ENCODE peak calls at places on chromosomes 1 and 21, in five cellular contexts. One of them, this sample, is unnamed.

GRCh38 chr1:9787702-9788101 is 36.1 kb downstream of the CLSTN1 start:
- DNase-seq in ascending aorta: no peak
- DNase-seq in right lobe of liver: no peak
- DNase-seq in Panc1: no peak
- DNase-seq in esophagus squamous epithelium: no peak
- DNase-seq in this sample: no peak

GRCh38 chr1:215054266-215054665 is 28.3 kb upstream of the KCNK2 start:
- DNase-seq in ascending aorta: no peak
- DNase-seq in right lobe of liver: no peak
- DNase-seq in Panc1: no peak
- DNase-seq in esophagus squamous epithelium: no peak
- DNase-seq in this sample: no peak

GRCh38 chr1:156467906-156468305 is 32.7 kb downstream of the MEF2D start:
- DNase-seq in ascending aorta: no peak
- DNase-seq in right lobe of liver: no peak
- DNase-seq in Panc1: no peak
- DNase-seq in esophagus squamous epithelium: no peak
- DNase-seq in this sample: no peak

GRCh38 chr1:56627636-56628039 is 17.5 kb upstream of the PRKAA2 start:
- DNase-seq in ascending aorta: no peak
- DNase-seq in right lobe of liver: no peak
- DNase-seq in Panc1: peak; percentile 90
- DNase-seq in esophagus squamous epithelium: no peak
- DNase-seq in this sample: no peak

GRCh38 chr1:40004857-40005256 is 35.7 kb upstream of the CAP1 start:
- DNase-seq in ascending aorta: no peak
- DNase-seq in right lobe of liver: no peak
- DNase-seq in Panc1: no peak
- DNase-seq in esophagus squamous epithelium: no peak
- DNase-seq in this sample: no peak

GRCh38 chr1:89068291-89068690 is 3.3 kb upstream of the GBP1 start:
- DNase-seq in ascending aorta: no peak
- DNase-seq in right lobe of liver: peak; percentile 89
- DNase-seq in Panc1: no peak
- DNase-seq in esophagus squamous epithelium: no peak
- DNase-seq in this sample: peak; percentile 35

GRCh38 chr1:110380667-110381283 is 10.1 kb downstream of the SLC16A4 start:
- DNase-seq in ascending aorta: no peak
- DNase-seq in right lobe of liver: no peak
- DNase-seq in Panc1: no peak
- DNase-seq in esophagus squamous epithelium: no peak
- DNase-seq in this sample: no peak

GRCh38 chr1:207240325-207241095 is 81.0 kb upstream of the CD55 start:
- DNase-seq in ascending aorta: no peak
- DNase-seq in right lobe of liver: no peak
- DNase-seq in Panc1: no peak
- DNase-seq in esophagus squamous epithelium: no peak
- DNase-seq in this sample: peak; percentile 40

GRCh38 chr1:203764105-203765028 is 616 bp upstream of the LAX1 start:
- DNase-seq in ascending aorta: no peak
- DNase-seq in right lobe of liver: no peak
- DNase-seq in Panc1: no peak
- DNase-seq in esophagus squamous epithelium: no peak
- DNase-seq in this sample: no peak

GRCh38 chr1:237287876-237288517 is 246.0 kb downstream of the RYR2 start:
- DNase-seq in ascending aorta: no peak
- DNase-seq in right lobe of liver: no peak
- DNase-seq in Panc1: no peak
- DNase-seq in esophagus squamous epithelium: no peak
- DNase-seq in this sample: no peak

GRCh38 chr1:247551716-247552115 is 2.8 kb downstream of the GCSAML start:
- DNase-seq in ascending aorta: no peak
- DNase-seq in right lobe of liver: no peak
- DNase-seq in Panc1: no peak
- DNase-seq in esophagus squamous epithelium: no peak
- DNase-seq in this sample: no peak

GRCh38 chr1:47578026-47578861 is 140.4 kb downstream of the FOXD2 start:
- DNase-seq in ascending aorta: no peak
- DNase-seq in right lobe of liver: no peak
- DNase-seq in Panc1: no peak
- DNase-seq in esophagus squamous epithelium: no peak
- DNase-seq in this sample: no peak

GRCh38 chr1:68188060-68188538 is 44.2 kb downstream of the WLS start:
- DNase-seq in ascending aorta: no peak
- DNase-seq in right lobe of liver: no peak
- DNase-seq in Panc1: no peak
- DNase-seq in esophagus squamous epithelium: no peak
- DNase-seq in this sample: no peak

GRCh38 chr1:193417420-193417819 is 231.0 kb upstream of the B3GALT2 start:
- DNase-seq in ascending aorta: no peak
- DNase-seq in right lobe of liver: no peak
- DNase-seq in Panc1: no peak
- DNase-seq in esophagus squamous epithelium: no peak
- DNase-seq in this sample: no peak

GRCh38 chr1:87151500-87152421 is 176.9 kb upstream of the LMO4 start:
- DNase-seq in ascending aorta: no peak
- DNase-seq in right lobe of liver: peak; percentile 72
- DNase-seq in Panc1: no peak
- DNase-seq in esophagus squamous epithelium: no peak
- DNase-seq in this sample: no peak

GRCh38 chr1:159854693-159855192 is 7.7 kb downstream of the VSIG8 start:
- DNase-seq in ascending aorta: peak; percentile 32
- DNase-seq in right lobe of liver: peak; percentile 79
- DNase-seq in Panc1: no peak
- DNase-seq in esophagus squamous epithelium: peak; percentile 35
- DNase-seq in this sample: no peak

GRCh38 chr1:214862421-214862820 is 220.1 kb upstream of the KCNK2 start:
- DNase-seq in ascending aorta: no peak
- DNase-seq in right lobe of liver: no peak
- DNase-seq in Panc1: no peak
- DNase-seq in esophagus squamous epithelium: no peak
- DNase-seq in this sample: no peak

GRCh38 chr1:183896466-183897026 is 91.6 kb downstream of the RGL1 start:
- DNase-seq in ascending aorta: no peak
- DNase-seq in right lobe of liver: no peak
- DNase-seq in Panc1: no peak
- DNase-seq in esophagus squamous epithelium: no peak
- DNase-seq in this sample: no peak

GRCh38 chr1:93690921-93691789 is 9.5 kb upstream of the BCAR3 start:
- DNase-seq in ascending aorta: no peak
- DNase-seq in right lobe of liver: no peak
- DNase-seq in Panc1: no peak
- DNase-seq in esophagus squamous epithelium: no peak
- DNase-seq in this sample: no peak

GRCh38 chr21:46637952-46638746 is 2.7 kb downstream of the PRMT2 start:
- DNase-seq in ascending aorta: no peak
- DNase-seq in right lobe of liver: no peak
- DNase-seq in Panc1: no peak
- DNase-seq in esophagus squamous epithelium: no peak
- DNase-seq in this sample: no peak
- H3K4me3 ChIP-seq in ascending aorta: peak overlapping the region; percentile 69
- H3K4me3 ChIP-seq in right lobe of liver: no peak overlapping the region
- H3K4me3 ChIP-seq in Panc1: no peak overlapping the region
- H3K4me3 ChIP-seq in esophagus squamous epithelium: no peak overlapping the region
- H3K4me3 ChIP-seq in this sample: no peak overlapping the region

GRCh38 chr1:29828526-29829447 is 592.5 kb downstream of the PTPRU start:
- DNase-seq in ascending aorta: no peak
- DNase-seq in right lobe of liver: no peak
- DNase-seq in Panc1: no peak
- DNase-seq in esophagus squamous epithelium: no peak
- DNase-seq in this sample: no peak
- TF ChIP-seq CTCF in ascending aorta: no peak
- TF ChIP-seq CTCF in right lobe of liver: no peak
- TF ChIP-seq CTCF in Panc1: no peak
- TF ChIP-seq CTCF in esophagus squamous epithelium: no peak
- TF ChIP-seq CTCF in this sample: no peak

DNA sequence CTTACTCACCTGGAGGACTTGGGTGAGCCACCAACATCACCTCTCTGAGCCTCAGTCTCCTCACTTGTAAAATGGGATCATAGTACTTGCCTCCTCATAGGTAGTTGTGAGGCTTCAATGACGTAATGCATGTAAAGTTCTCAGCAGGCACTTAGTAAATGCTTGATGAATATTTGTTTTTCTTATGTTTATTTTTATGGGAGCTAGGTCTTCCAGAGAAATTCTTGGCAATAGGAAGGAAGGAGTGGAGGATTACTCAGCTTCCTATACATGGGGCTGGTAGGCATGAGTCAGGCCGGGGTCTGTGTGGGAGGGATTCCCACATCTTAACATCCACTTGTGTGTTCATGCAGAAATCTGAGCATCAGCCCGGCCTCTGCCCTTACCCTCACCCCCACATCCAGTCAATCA is 95.4 kb upstream of the USP24 start:
- DNase-seq in ascending aorta: no peak
- DNase-seq in right lobe of liver: no peak
- DNase-seq in Panc1: peak; percentile 70
- DNase-seq in esophagus squamous epithelium: no peak
- DNase-seq in this sample: peak; percentile 42
- H3K4me3 ChIP-seq in ascending aorta: no peak overlapping the region
- H3K4me3 ChIP-seq in right lobe of liver: no peak overlapping the region
- H3K4me3 ChIP-seq in Panc1: no peak overlapping the region
- H3K4me3 ChIP-seq in esophagus squamous epithelium: no peak overlapping the region
- H3K4me3 ChIP-seq in this sample: no peak overlapping the region

GRCh38 chr1:217393901-217394300 is 237.0 kb downstream of the GPATCH2 start:
- DNase-seq in ascending aorta: no peak
- DNase-seq in right lobe of liver: no peak
- DNase-seq in Panc1: no peak
- DNase-seq in esophagus squamous epithelium: no peak
- DNase-seq in this sample: no peak
- TF ChIP-seq CTCF in ascending aorta: no peak
- TF ChIP-seq CTCF in right lobe of liver: no peak
- TF ChIP-seq CTCF in Panc1: peak; percentile 32
- TF ChIP-seq CTCF in esophagus squamous epithelium: no peak
- TF ChIP-seq CTCF in this sample: peak; percentile 59

DNA sequence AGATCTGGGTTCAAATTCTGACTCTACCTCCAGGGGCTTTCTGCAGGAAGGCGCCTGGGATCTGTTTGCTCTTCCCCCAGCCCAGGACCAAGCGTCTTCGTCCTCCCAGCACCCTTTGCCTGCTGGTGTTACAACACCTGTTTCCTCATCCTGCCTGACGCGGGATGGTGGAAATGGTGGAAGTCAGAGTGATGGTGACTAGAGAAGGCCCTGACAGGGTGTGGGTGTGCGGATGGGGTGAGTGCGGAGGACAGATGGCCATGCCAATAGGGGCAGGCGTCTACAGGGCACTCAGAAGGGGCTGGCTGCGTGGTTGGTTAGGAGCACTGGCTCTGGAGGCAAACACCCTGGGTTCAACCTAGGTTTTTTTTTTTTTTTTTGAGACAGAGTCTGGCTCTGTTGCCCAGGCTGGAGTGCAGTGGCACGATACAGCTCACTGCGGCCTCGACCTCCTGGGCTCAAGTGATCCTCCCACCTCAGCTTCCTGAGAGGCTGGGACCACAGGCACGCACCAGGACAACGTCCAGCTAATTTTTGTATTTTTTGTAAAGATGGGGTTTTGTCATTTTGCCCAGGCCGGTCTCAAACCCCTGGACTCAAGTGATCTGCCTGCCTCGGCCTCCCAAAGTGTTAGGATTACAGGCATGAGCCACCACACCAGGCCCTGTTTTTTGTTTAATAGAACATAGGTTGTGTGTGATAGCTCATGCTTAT is 1.5 kb downstream of the THEMIS2 start:
- DNase-seq in ascending aorta: no peak
- DNase-seq in right lobe of liver: no peak
- DNase-seq in Panc1: no peak
- DNase-seq in esophagus squamous epithelium: no peak
- DNase-seq in this sample: no peak
- H3K4me3 ChIP-seq in ascending aorta: peak overlapping the region; percentile 83
- H3K4me3 ChIP-seq in right lobe of liver: peak overlapping the region; percentile 60
- H3K4me3 ChIP-seq in Panc1: no peak overlapping the region
- H3K4me3 ChIP-seq in esophagus squamous epithelium: peak overlapping the region; percentile 49
- H3K4me3 ChIP-seq in this sample: peak overlapping the region; percentile 88

DNA sequence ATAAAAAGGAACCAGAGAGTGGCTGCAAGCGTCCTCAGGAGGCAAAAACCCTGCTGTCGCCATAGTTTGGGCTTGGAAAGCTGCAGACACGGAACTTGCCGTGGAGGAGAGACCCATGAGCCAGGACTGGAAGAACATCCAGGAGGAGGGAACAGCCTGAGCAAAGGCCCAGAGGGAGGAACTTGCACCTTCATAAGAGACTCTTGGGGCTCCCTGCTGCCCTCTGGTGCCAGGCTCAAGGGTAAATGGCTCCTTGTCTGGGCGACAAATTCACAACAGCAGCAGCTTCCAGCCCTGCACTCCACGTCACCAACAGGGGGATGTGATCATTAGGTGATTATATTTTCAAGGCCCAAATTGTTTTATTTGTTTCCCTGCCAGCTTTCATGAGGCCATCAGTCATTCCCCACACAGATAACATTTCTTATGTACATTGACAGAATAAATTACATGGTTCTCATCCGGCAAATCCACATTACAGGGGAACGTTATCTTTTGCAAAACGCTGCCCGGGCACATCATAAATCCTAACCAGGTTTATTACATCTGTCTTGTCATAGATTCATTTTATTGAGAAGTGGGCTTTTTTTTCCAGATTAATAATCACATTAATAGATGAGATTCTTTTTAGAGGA is 143.0 kb upstream of the GRIK3 start:
- DNase-seq in ascending aorta: no peak
- DNase-seq in right lobe of liver: no peak
- DNase-seq in Panc1: peak; percentile 18
- DNase-seq in esophagus squamous epithelium: no peak
- DNase-seq in this sample: no peak
- TF ChIP-seq CTCF in ascending aorta: no peak
- TF ChIP-seq CTCF in right lobe of liver: peak; percentile 24
- TF ChIP-seq CTCF in Panc1: peak; percentile 70
- TF ChIP-seq CTCF in esophagus squamous epithelium: peak; percentile 22
- TF ChIP-seq CTCF in this sample: peak; percentile 57

GRCh38 chr1:6602669-6603423 is at the start of gene KLHL21:
- DNase-seq in ascending aorta: peak; percentile 77
- DNase-seq in right lobe of liver: peak; percentile 93
- DNase-seq in Panc1: no peak
- DNase-seq in esophagus squamous epithelium: peak; percentile 57
- DNase-seq in this sample: no peak

GRCh38 chr1:6603424-6603850 is 768 bp upstream of the KLHL21 start:
- DNase-seq in ascending aorta: no peak
- DNase-seq in right lobe of liver: peak; percentile 66
- DNase-seq in Panc1: no peak
- DNase-seq in esophagus squamous epithelium: no peak
- DNase-seq in this sample: no peak

GRCh38 chr1:6601049-6601864 is 1.4 kb downstream of the KLHL21 start:
- DNase-seq in ascending aorta: peak; percentile 86
- DNase-seq in right lobe of liver: peak; percentile 89
- DNase-seq in Panc1: peak; percentile 90
- DNase-seq in esophagus squamous epithelium: peak; percentile 71
- DNase-seq in this sample: peak; percentile 90

GRCh38 chr1:6601865-6602668 is 602 bp downstream of the KLHL21 start:
- DNase-seq in ascending aorta: no peak
- DNase-seq in right lobe of liver: peak; percentile 76
- DNase-seq in Panc1: no peak
- DNase-seq in esophagus squamous epithelium: no peak
- DNase-seq in this sample: no peak

GRCh38 chr1:6603851-6604558 is 1.3 kb upstream of the KLHL21 start:
- DNase-seq in ascending aorta: peak; percentile 59
- DNase-seq in right lobe of liver: peak; percentile 91
- DNase-seq in Panc1: no peak
- DNase-seq in esophagus squamous epithelium: no peak
- DNase-seq in this sample: no peak
- H3K4me3 ChIP-seq in ascending aorta: peak overlapping the region; percentile 95
- H3K4me3 ChIP-seq in right lobe of liver: peak overlapping the region; percentile 86
- H3K4me3 ChIP-seq in Panc1: peak overlapping the region; percentile 61
- H3K4me3 ChIP-seq in esophagus squamous epithelium: peak overlapping the region; percentile 99
- H3K4me3 ChIP-seq in this sample: peak overlapping the region; percentile 76

This sample was measured in epithelial cell of proximal tubule.